ENCODE peak calls at places on chromosome 14, in seven cellular contexts. H is dorsolateral prefrontal cortex, N is NB4, O is MM.1S, R is Peyer's patch, K is fibroblast of the aortic adventitia, T is spleen. C is an unnamed sample.

GRCh38 chr14:99758121-99758871 is 34.9 kb upstream of the EML1 start:
- DNase-seq in H (no peak), T (no peak), N (no peak), R (peak), O (no peak), K (peak), C (no peak)

GRCh38 chr14:77219591-77219990 is 38.0 kb downstream of the TMEM63C start:
- DNase-seq in N (no peak), R (no peak), H (no peak), O (no peak), T (no peak), K (no peak), C (no peak)

GRCh38 chr14:39268393-39268792 is 34.7 kb downstream of the MIA2 start:
- DNase-seq in H (no peak), N (peak), K (peak), T (no peak), R (no peak), O (peak), C (no peak)

GRCh38 chr14:95217391-95217900 is 60.1 kb upstream of the DICER1 start:
- DNase-seq in K (no peak), R (no peak), O (no peak), H (no peak), T (no peak), N (no peak), C (no peak)

GRCh38 chr14:23153891-23154796 is 29.3 kb downstream of the SLC7A8 start:
- DNase-seq in K (peak), H (peak), O (no peak), T (peak), N (peak), R (peak), C (no peak)

GRCh38 chr14:70640938-70641547 is 673 bp upstream of the TTC9 start:
- DNase-seq in N (no peak), R (peak), H (peak), O (peak), T (peak), K (peak), C (no peak)

GRCh38 chr14:54922598-54922997 is 20.0 kb upstream of the GCH1 start:
- DNase-seq in K (no peak), H (no peak), N (no peak), T (no peak), R (no peak), O (no peak), C (no peak)

GRCh38 chr14:57205953-57206352 is 62.8 kb downstream of the EXOC5 start:
- DNase-seq in R (no peak), O (no peak), N (peak), K (no peak), H (no peak), T (no peak), C (no peak)

GRCh38 chr14:99316281-99317163 is 44.5 kb upstream of the BCL11B start:
- DNase-seq in K (no peak), R (peak), O (no peak), N (no peak), H (no peak), T (peak), C (no peak)

GRCh38 chr14:75640876-75641275 is 19.8 kb downstream of the ERG28 start:
- DNase-seq in K (no peak), O (no peak), H (no peak), T (no peak), R (no peak), N (no peak), C (no peak)

GRCh38 chr14:102610968-102611811 is 18.7 kb downstream of the RCOR1 start:
- DNase-seq in K (peak), O (no peak), N (no peak), H (no peak), T (no peak), R (no peak), C (no peak)

GRCh38 chr14:104528496-104528895 is 51.1 kb upstream of the C14orf180 start:
- DNase-seq in O (no peak), N (no peak), K (no peak), R (no peak), T (no peak), H (no peak), C (no peak)

GRCh38 chr14:68886109-68886434 is 93.0 kb downstream of the ACTN1 start:
- DNase-seq in T (no peak), H (no peak), O (no peak), R (no peak), N (no peak), K (no peak), C (no peak)

GRCh38 chr14:53542692-53543091 is 389.6 kb upstream of the DDHD1 start:
- DNase-seq in O (no peak), R (no peak), H (no peak), T (no peak), N (no peak), K (peak), C (no peak)

GRCh38 chr14:69346710-69347109 is 51.4 kb downstream of the ERH start:
- DNase-seq in K (no peak), O (no peak), R (peak), T (no peak), N (no peak), H (no peak), C (no peak)

GRCh38 chr14:102805454-102805891 is 28.2 kb downstream of the TRAF3 start:
- DNase-seq in R (no peak), H (no peak), N (peak), T (no peak), O (peak), K (peak), C (no peak)

GRCh38 chr14:59267046-59267445 is 78.6 kb downstream of the DAAM1 start:
- DNase-seq in K (no peak), O (no peak), T (no peak), R (no peak), N (no peak), H (no peak), C (no peak)

GRCh38 chr14:99215277-99215676 is 56.7 kb downstream of the BCL11B start:
- DNase-seq in K (peak), T (no peak), O (no peak), N (no peak), R (no peak), H (no peak), C (no peak)

GRCh38 chr14:20697273-20698017 is 8.9 kb downstream of the ANG start:
- DNase-seq in T (peak), K (peak), R (peak), O (peak), H (peak), N (peak), C (no peak)

GRCh38 chr14:80211143-80212024 is at the start of gene DIO2:
- DNase-seq in H (peak), K (peak), O (no peak), T (no peak), R (no peak), N (no peak), C (no peak)

GRCh38 chr14:81831128-81831815 is 297.6 kb upstream of the SEL1L start:
- DNase-seq in O (no peak), N (peak), K (no peak), T (no peak), H (no peak), R (no peak), C (no peak)

GRCh38 chr14:29724991-29725390 is 202.7 kb downstream of the PRKD1 start:
- DNase-seq in N (no peak), H (no peak), K (peak), R (no peak), O (no peak), T (no peak), C (no peak)

GRCh38 chr14:43503508-43503907 is 1003.6 kb downstream of the FSCB start:
- DNase-seq in N (peak), T (no peak), H (no peak), R (no peak), K (peak), O (peak), C (no peak)

GRCh38 chr14:78997811-78998210 is 827.6 kb downstream of the NRXN3 start:
- DNase-seq in R (no peak), T (no peak), N (no peak), K (peak), O (no peak), H (peak), C (no peak)

GRCh38 chr14:69580009-69580577 is 5.4 kb upstream of the CCDC177 start:
- DNase-seq in R (peak), O (peak), N (peak), H (no peak), K (peak), T (no peak), C (no peak)

GRCh38 chr14:43143106-43143505 is 1364.0 kb downstream of the FSCB start:
- DNase-seq in K (no peak), T (no peak), O (no peak), R (no peak), N (no peak), H (no peak), C (no peak)

GRCh38 chr14:103932791-103933490 is 4.7 kb downstream of the TDRD9 start:
- DNase-seq in N (peak), R (no peak), K (no peak), T (no peak), H (no peak), O (no peak), C (no peak)

GRCh38 chr14:77305696-77306095 is 15.0 kb downstream of the POMT2 start:
- DNase-seq in O (no peak), T (no peak), R (no peak), N (no peak), H (peak), K (no peak), C (no peak)

GRCh38 chr14:58669556-58670200 is 31.9 kb downstream of the DACT1 start:
- DNase-seq in T (no peak), K (no peak), N (peak), H (no peak), O (no peak), R (no peak), C (no peak)

GRCh38 chr14:59846595-59846994 is 24.0 kb downstream of the RTN1 start:
- DNase-seq in N (no peak), H (no peak), K (no peak), T (no peak), O (no peak), R (no peak), C (no peak)

GRCh38 chr14:33475623-33476022 is 475.3 kb downstream of the EGLN3 start:
- DNase-seq in O (no peak), H (peak), T (no peak), K (peak), N (peak), R (peak), C (peak)

GRCh38 chr14:75554482-75554881 is 23.9 kb upstream of the FLVCR2 start:
- DNase-seq in N (no peak), O (no peak), R (no peak), H (no peak), K (no peak), T (no peak), C (no peak)

GRCh38 chr14:51654549-51654879 is 2.8 kb downstream of the FRMD6 start:
- DNase-seq in O (no peak), R (no peak), N (no peak), K (no peak), T (no peak), H (no peak), C (no peak)

GRCh38 chr14:51651388-51652167 is at the start of gene FRMD6:
- DNase-seq in K (peak), N (peak), H (peak), R (peak), T (peak), O (peak), C (peak)

GRCh38 chr14:51653096-51653814 is 1.5 kb downstream of the FRMD6 start:
- DNase-seq in H (no peak), T (no peak), K (peak), N (peak), O (peak), R (no peak), C (no peak)

GRCh38 chr14:51652168-51653095 is 722 bp downstream of the FRMD6 start:
- DNase-seq in H (peak), K (peak), N (no peak), O (peak), T (peak), R (no peak), C (no peak)

GRCh38 chr14:51653855-51654548 is 2.3 kb downstream of the FRMD6 start:
- DNase-seq in H (no peak), N (no peak), O (no peak), K (peak), T (no peak), R (no peak), C (no peak)
- H3K4me3 ChIP-seq in H (peak), N (no peak), O (peak), K (peak), T (no peak), R (no peak), C (no peak)

GRCh38 chr14:106562451-106562850 is 1036.1 kb downstream of the TMEM121 start:
- DNase-seq in O (no peak), R (no peak), N (no peak), H (no peak), T (no peak), K (no peak), C (no peak)

DNA sequence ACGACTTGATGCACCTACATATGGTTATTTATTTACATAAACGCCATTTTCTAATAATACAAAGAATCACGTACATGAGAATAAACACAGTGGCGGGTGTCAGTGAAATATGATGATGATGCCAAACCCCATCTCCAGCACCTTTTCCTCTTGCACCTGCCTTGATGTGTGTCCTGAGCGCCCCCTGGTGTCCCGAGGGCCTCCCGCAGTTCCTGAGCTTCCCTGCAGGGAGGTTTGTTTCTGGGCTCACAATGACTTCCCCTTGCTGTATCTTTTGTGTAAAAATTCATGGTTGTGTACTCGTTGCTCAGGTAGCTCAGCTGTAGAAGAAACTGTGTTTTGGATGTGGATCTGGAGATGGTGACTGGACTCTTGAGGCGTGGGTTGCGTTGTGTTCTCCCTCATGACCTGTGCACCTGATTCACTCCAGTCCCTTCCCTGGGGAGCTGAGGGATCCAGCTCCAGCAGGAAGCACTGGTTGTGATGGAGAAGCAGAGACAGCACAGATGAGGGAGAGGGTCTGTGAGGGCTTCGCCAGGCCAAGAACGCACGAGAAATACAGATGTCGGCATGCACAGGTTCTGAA is 1037.8 kb downstream of the TMEM121 start:
- DNase-seq in T (peak), K (no peak), H (no peak), N (peak), O (peak), R (peak), C (peak)
- TF ChIP-seq CTCF in T (peak), K (no peak), H (no peak), N (peak), O (peak), R (peak), C (peak)

GRCh38 chr14:91048256-91048655 is 12.2 kb downstream of the RPS6KA5 start:
- DNase-seq in O (no peak), R (no peak), N (no peak), T (no peak), K (no peak), H (no peak), C (no peak)

GRCh38 chr14:91048676-91049075 is 11.8 kb downstream of the RPS6KA5 start:
- DNase-seq in O (no peak), N (no peak), R (no peak), K (no peak), H (no peak), T (no peak), C (no peak)

GRCh38 chr14:91041450-91041849 is 19.0 kb downstream of the RPS6KA5 start:
- DNase-seq in H (no peak), T (no peak), O (peak), N (no peak), R (no peak), K (no peak), C (no peak)

GRCh38 chr14:91047174-91047753 is 13.2 kb downstream of the RPS6KA5 start:
- DNase-seq in R (no peak), O (no peak), N (no peak), H (no peak), K (no peak), T (no peak), C (no peak)

DNA sequence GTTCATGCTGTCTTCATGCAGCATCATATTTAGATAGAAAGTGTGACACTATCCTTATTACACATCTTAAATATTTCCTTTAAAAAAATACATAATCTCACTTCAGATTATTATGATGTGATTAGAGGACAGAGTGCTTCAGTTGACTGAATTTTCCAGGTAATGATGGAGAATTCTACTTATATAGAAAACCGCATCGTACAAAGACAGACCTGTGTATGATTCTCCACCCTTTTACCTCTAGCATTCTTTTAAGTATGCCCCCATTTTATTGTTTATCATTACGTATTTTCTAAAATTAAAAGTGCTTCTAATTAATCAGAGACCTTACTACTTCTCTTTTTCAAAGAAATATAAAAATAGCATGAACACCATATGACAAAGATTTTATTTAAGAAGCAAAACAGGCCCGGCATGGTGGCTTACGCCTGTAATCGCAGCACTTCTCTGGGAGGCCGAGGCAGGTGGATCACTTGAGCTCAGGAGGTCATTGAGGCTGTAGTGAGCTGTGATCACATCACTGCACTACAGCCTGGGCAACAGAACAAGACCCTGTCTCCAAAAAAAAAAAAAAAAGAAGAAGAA is 13.9 kb downstream of the RPS6KA5 start:
- DNase-seq in H (no peak), T (no peak), K (no peak), R (no peak), O (no peak), N (no peak), C (no peak)
- H3K4me3 ChIP-seq in H (no peak), T (no peak), K (no peak), R (no peak), O (no peak), N (no peak), C (no peak)

GRCh38 chr14:101426466-101426865 is 134.8 kb upstream of the DIO3 start:
- DNase-seq in T (no peak), O (no peak), N (no peak), H (no peak), K (no peak), R (no peak), C (no peak)
- TF ChIP-seq CTCF in T (no peak), O (no peak), N (no peak), H (no peak), K (no peak), R (no peak), C (no peak)

GRCh38 chr14:85762523-85762922 is 232.6 kb downstream of the FLRT2 start:
- DNase-seq in R (no peak), T (no peak), H (no peak), N (no peak), K (no peak), O (no peak), C (no peak)

GRCh38 chr14:85764809-85765208 is 234.9 kb downstream of the FLRT2 start:
- DNase-seq in K (peak), H (no peak), R (no peak), N (no peak), T (no peak), O (no peak), C (no peak)

GRCh38 chr14:85766295-85766694 is 236.4 kb downstream of the FLRT2 start:
- DNase-seq in N (no peak), O (no peak), H (no peak), R (no peak), T (no peak), K (no peak), C (no peak)
- H3K4me3 ChIP-seq in N (no peak), O (no peak), H (no peak), R (no peak), T (no peak), K (no peak), C (no peak)

DNA sequence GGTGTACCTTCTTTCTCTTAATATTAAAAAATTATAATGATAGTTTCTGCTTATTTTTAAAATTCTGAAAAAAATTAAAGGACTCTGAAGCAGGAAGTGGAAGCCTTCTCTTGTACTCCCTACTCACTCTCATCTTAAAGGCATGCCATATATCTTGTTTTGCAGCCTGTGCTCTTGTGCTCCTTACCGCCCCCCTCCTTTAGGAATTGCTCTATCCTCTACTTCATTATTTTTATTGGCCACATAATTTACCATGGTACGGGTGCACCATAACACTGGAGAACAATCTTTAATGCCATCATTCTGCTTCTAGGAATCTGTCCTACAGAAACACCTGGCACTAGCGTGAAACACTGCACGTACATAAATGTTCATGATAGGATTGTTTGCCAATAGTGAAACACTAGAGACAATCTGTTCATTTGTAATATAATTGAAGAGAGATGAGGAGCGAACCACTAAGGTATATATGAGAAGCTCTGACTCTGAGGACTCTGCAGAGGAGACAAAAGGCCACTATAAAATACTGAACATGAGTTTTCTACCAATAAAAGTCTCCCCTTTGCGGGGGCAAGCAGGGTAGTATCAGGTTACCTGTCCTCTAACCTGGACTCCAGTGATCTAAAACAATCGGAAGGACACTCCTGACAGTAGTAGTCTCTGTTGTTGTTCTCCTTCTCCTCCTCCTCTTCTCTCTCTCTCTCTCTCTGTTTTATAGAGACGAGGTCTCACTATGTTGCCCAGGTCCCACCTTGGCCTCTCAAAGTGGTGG is 6.3 kb upstream of the NYNRIN start:
- DNase-seq in N (no peak), K (peak), O (no peak), H (no peak), R (no peak), T (no peak), C (no peak)
- TF ChIP-seq CTCF in N (no peak), K (peak), O (no peak), H (no peak), R (no peak), T (no peak), C (no peak)

C was measured in GM12864.